ENCODE peak calls at places on chromosomes 5 and 9, in four cellular contexts. Z is left lung, A is NCI-H1105, D is ascending aorta. Q is an unnamed sample.
A peak's percentile ranks its signal among the peaks of the same experiment; 100 is the strongest.

GRCh38 chr5:132096904-132097303 is 23.3 kb downstream of the CSF2 start:
- DNase-seq in Z (no peak), D (no peak), A (no peak), Q (no peak)

GRCh38 chr5:168578006-168578405 is 1.2 kb downstream of the PANK3 start:
- DNase-seq in Z (no peak), A (no peak), D (no peak), Q (no peak)

GRCh38 chr5:72065751-72066255 is 41.5 kb upstream of the MAP1B start:
- DNase-seq in A (peak; percentile 88), Z (no peak), D (no peak), Q (peak; percentile 16)

GRCh38 chr5:67673618-67674017 is 477.0 kb upstream of the CD180 start:
- DNase-seq in Z (no peak), A (no peak), D (no peak), Q (no peak)

GRCh38 chr5:61178702-61179101 is 16.4 kb upstream of the SMIM15 start:
- DNase-seq in A (no peak), D (no peak), Z (no peak), Q (no peak)

GRCh38 chr9:131661954-131662621 is 77.8 kb downstream of the RAPGEF1 start:
- DNase-seq in A (no peak), Z (no peak), D (no peak), Q (no peak)

GRCh38 chr5:137252513-137252912 is 246.6 kb downstream of the SPOCK1 start:
- DNase-seq in Z (no peak), D (no peak), A (no peak), Q (no peak)

GRCh38 chr5:138949988-138950387 is 74.9 kb upstream of the LRRTM2 start:
- DNase-seq in A (no peak), Z (no peak), D (no peak), Q (no peak)

GRCh38 chr5:139246394-139246793 is 47.1 kb upstream of the MATR3 start:
- DNase-seq in A (no peak), Z (peak; percentile 63), D (no peak), Q (no peak)

GRCh38 chr5:135186662-135187522 is 152.9 kb upstream of the PITX1 start:
- DNase-seq in Z (no peak), A (no peak), D (no peak), Q (no peak)

GRCh38 chr5:119078870-119079269 is 8.0 kb downstream of the DMXL1 start:
- DNase-seq in A (no peak), Z (no peak), D (no peak), Q (no peak)

GRCh38 chr5:2757563-2758311 is 6.3 kb upstream of the IRX2 start:
- DNase-seq in Z (no peak), D (no peak), A (no peak), Q (no peak)

GRCh38 chr5:74885170-74885569 is 19.0 kb upstream of the FAM169A start:
- DNase-seq in D (no peak), A (no peak), Z (no peak), Q (no peak)

GRCh38 chr5:164303646-164304225 is 798.3 kb downstream of the MAT2B start:
- DNase-seq in Z (no peak), D (no peak), A (no peak), Q (no peak)

Q was measured in NCI-H2107.